ENCODE peak calls at places on chromosomes 16 and 17, in seven cellular contexts. Q, I, M, B, J, O and C are unnamed samples.

GRCh38 chr16:13427943-13428342 is 492.0 kb upstream of the ERCC4 start:
- DNase-seq in Q (no peak), I (no peak), M (no peak), B (no peak), J (no peak), O (no peak), C (no peak)

GRCh38 chr17:3917391-3917931 is 1.2 kb upstream of the P2RX1 start:
- DNase-seq in Q (no peak), I (peak; percentile 61), M (no peak), B (peak; percentile 49), J (peak; percentile 43), O (no peak), C (peak; percentile 83)

GRCh38 chr17:63681530-63681929 is 18.4 kb downstream of the LIMD2 start:
- DNase-seq in Q (no peak), I (no peak), M (no peak), B (no peak), J (no peak), O (no peak), C (peak; percentile 69)

GRCh38 chr16:24204150-24204665 is 51.9 kb upstream of the CACNG3 start:
- DNase-seq in Q (no peak), I (no peak), M (no peak), B (no peak), J (no peak), O (no peak), C (no peak)

GRCh38 chr17:65553009-65553645 is 8.3 kb downstream of the AXIN2 start:
- DNase-seq in Q (no peak), I (peak; percentile 34), M (no peak), B (peak; percentile 77), J (peak; percentile 92), O (no peak), C (no peak)

GRCh38 chr17:29078183-29079045 is 35.5 kb downstream of the PIPOX start:
- DNase-seq in Q (no peak), I (peak; percentile 70), M (no peak), B (peak; percentile 8), J (peak; percentile 39), O (peak; percentile 85), C (no peak)

GRCh38 chr16:23333962-23334361 is 31.9 kb downstream of the SCNN1B start:
- DNase-seq in Q (no peak), I (no peak), M (no peak), B (no peak), J (no peak), O (no peak), C (no peak)

GRCh38 chr16:64364894-64365293 is 757.0 kb downstream of the CDH11 start:
- DNase-seq in Q (no peak), I (no peak), M (no peak), B (no peak), J (peak; percentile 52), O (no peak), C (no peak)

GRCh38 chr16:50265716-50266336 is 525 bp upstream of the ADCY7 start:
- DNase-seq in Q (no peak), I (no peak), M (no peak), B (no peak), J (no peak), O (no peak), C (no peak)

GRCh38 chr17:75970011-75970523 is 8.9 kb downstream of the ACOX1 start:
- DNase-seq in Q (no peak), I (no peak), M (no peak), B (peak; percentile 26), J (peak; percentile 42), O (peak; percentile 38), C (peak; percentile 35)

GRCh38 chr16:9846362-9847099 is 335.7 kb downstream of the GRIN2A start:
- DNase-seq in Q (no peak), I (no peak), M (no peak), B (peak; percentile 26), J (no peak), O (no peak), C (no peak)

GRCh38 chr16:50196736-50197135 is 43.6 kb downstream of the TENT4B start:
- DNase-seq in Q (no peak), I (peak; percentile 42), M (peak; percentile 32), B (peak; percentile 28), J (peak; percentile 83), O (no peak), C (no peak)

GRCh38 chr17:63785556-63785955 is 11.6 kb downstream of the DDX42 start:
- DNase-seq in Q (no peak), I (no peak), M (no peak), B (peak; percentile 78), J (peak; percentile 50), O (no peak), C (no peak)

GRCh38 chr17:81959362-81960129 is 1.4 kb downstream of the NOTUM start:
- DNase-seq in Q (peak; percentile 80), I (no peak), M (peak; percentile 83), B (peak; percentile 39), J (peak; percentile 48), O (peak; percentile 65), C (peak; percentile 97)

GRCh38 chr16:57194512-57194911 is 8.4 kb downstream of the RSPRY1 start:
- DNase-seq in Q (no peak), I (peak; percentile 90), M (no peak), B (peak; percentile 96), J (peak; percentile 94), O (peak; percentile 22), C (no peak)

GRCh38 chr16:51875834-51876725 is 670.9 kb downstream of the TOX3 start:
- DNase-seq in Q (no peak), I (no peak), M (no peak), B (no peak), J (no peak), O (no peak), C (peak; percentile 5)

GRCh38 chr16:85635545-85636140 is 22.5 kb downstream of the GSE1 start:
- DNase-seq in Q (no peak), I (no peak), M (no peak), B (no peak), J (no peak), O (no peak), C (no peak)

GRCh38 chr16:50610331-50611262 is 62.4 kb downstream of the NKD1 start:
- DNase-seq in Q (no peak), I (no peak), M (no peak), B (no peak), J (no peak), O (no peak), C (peak; percentile 47)